ENCODE peak calls at places on chromosome 1, in nine cellular contexts. One of them, this sample, is unnamed.

GRCh38 chr1:36481771-36482723 is 666 bp downstream of the CSF3R start:
- DNase-seq in kidney glomerular epithelial cell: no peak
- DNase-seq in left cardiac atrium: no peak
- DNase-seq in ELF-1: no peak
- DNase-seq in caudate nucleus: no peak
- DNase-seq in Right ventricle myocardium superior: no peak
- DNase-seq in stimulated activated CD8-positive, alpha-beta memory T cell treated with anti-CD3 and anti-CD28 coated beads, Interleukin-7, amount 100 ng/mL, for 1 hour: no peak
- DNase-seq in CD8-positive, alpha-beta T cell: no peak
- DNase-seq in bronchial epithelial cell: no peak
- DNase-seq in this sample: no peak

GRCh38 chr1:198201956-198202784 is 45.4 kb downstream of the NEK7 start:
- DNase-seq in caudate nucleus: no peak
- DNase-seq in CD8-positive, alpha-beta T cell: no peak
- DNase-seq in kidney glomerular epithelial cell: no peak
- DNase-seq in Right ventricle myocardium superior: no peak
- DNase-seq in bronchial epithelial cell: no peak
- DNase-seq in left cardiac atrium: no peak
- DNase-seq in ELF-1: no peak
- DNase-seq in stimulated activated CD8-positive, alpha-beta memory T cell treated with anti-CD3 and anti-CD28 coated beads, Interleukin-7, amount 100 ng/mL, for 1 hour: no peak
- DNase-seq in this sample: no peak

GRCh38 chr1:117859901-117860300 is 69.5 kb downstream of the GDAP2 start:
- DNase-seq in Right ventricle myocardium superior: no peak
- DNase-seq in left cardiac atrium: no peak
- DNase-seq in ELF-1: no peak
- DNase-seq in kidney glomerular epithelial cell: no peak
- DNase-seq in caudate nucleus: no peak
- DNase-seq in stimulated activated CD8-positive, alpha-beta memory T cell treated with anti-CD3 and anti-CD28 coated beads, Interleukin-7, amount 100 ng/mL, for 1 hour: no peak
- DNase-seq in bronchial epithelial cell: no peak
- DNase-seq in CD8-positive, alpha-beta T cell: no peak
- DNase-seq in this sample: no peak

GRCh38 chr1:46204406-46204742 is 1.2 kb downstream of the LURAP1 start:
- DNase-seq in bronchial epithelial cell: no peak
- DNase-seq in CD8-positive, alpha-beta T cell: no peak
- DNase-seq in kidney glomerular epithelial cell: no peak
- DNase-seq in caudate nucleus: peak
- DNase-seq in ELF-1: no peak
- DNase-seq in left cardiac atrium: peak
- DNase-seq in Right ventricle myocardium superior: peak
- DNase-seq in stimulated activated CD8-positive, alpha-beta memory T cell treated with anti-CD3 and anti-CD28 coated beads, Interleukin-7, amount 100 ng/mL, for 1 hour: no peak
- DNase-seq in this sample: no peak

GRCh38 chr1:19210772-19211549 is 895 bp upstream of the UBR4 start:
- DNase-seq in caudate nucleus: no peak
- DNase-seq in CD8-positive, alpha-beta T cell: no peak
- DNase-seq in left cardiac atrium: no peak
- DNase-seq in Right ventricle myocardium superior: no peak
- DNase-seq in kidney glomerular epithelial cell: no peak
- DNase-seq in bronchial epithelial cell: peak
- DNase-seq in stimulated activated CD8-positive, alpha-beta memory T cell treated with anti-CD3 and anti-CD28 coated beads, Interleukin-7, amount 100 ng/mL, for 1 hour: no peak
- DNase-seq in ELF-1: peak
- DNase-seq in this sample: peak

GRCh38 chr1:144551107-144551542 is 41.6 kb upstream of the PPIAL4F start:
- DNase-seq in caudate nucleus: peak
- DNase-seq in CD8-positive, alpha-beta T cell: no peak
- DNase-seq in ELF-1: no peak
- DNase-seq in left cardiac atrium: no peak
- DNase-seq in stimulated activated CD8-positive, alpha-beta memory T cell treated with anti-CD3 and anti-CD28 coated beads, Interleukin-7, amount 100 ng/mL, for 1 hour: no peak
- DNase-seq in bronchial epithelial cell: no peak
- DNase-seq in Right ventricle myocardium superior: no peak
- DNase-seq in kidney glomerular epithelial cell: no peak
- DNase-seq in this sample: no peak

GRCh38 chr1:199691540-199691939 is 336.0 kb upstream of the NR5A2 start:
- DNase-seq in CD8-positive, alpha-beta T cell: no peak
- DNase-seq in Right ventricle myocardium superior: no peak
- DNase-seq in ELF-1: no peak
- DNase-seq in bronchial epithelial cell: peak
- DNase-seq in caudate nucleus: no peak
- DNase-seq in left cardiac atrium: no peak
- DNase-seq in kidney glomerular epithelial cell: peak
- DNase-seq in stimulated activated CD8-positive, alpha-beta memory T cell treated with anti-CD3 and anti-CD28 coated beads, Interleukin-7, amount 100 ng/mL, for 1 hour: no peak
- DNase-seq in this sample: peak

GRCh38 chr1:203797948-203798347 is 2.5 kb downstream of the ZBED6 start:
- DNase-seq in Right ventricle myocardium superior: no peak
- DNase-seq in left cardiac atrium: no peak
- DNase-seq in stimulated activated CD8-positive, alpha-beta memory T cell treated with anti-CD3 and anti-CD28 coated beads, Interleukin-7, amount 100 ng/mL, for 1 hour: no peak
- DNase-seq in kidney glomerular epithelial cell: no peak
- DNase-seq in CD8-positive, alpha-beta T cell: no peak
- DNase-seq in caudate nucleus: no peak
- DNase-seq in ELF-1: no peak
- DNase-seq in bronchial epithelial cell: peak
- DNase-seq in this sample: peak

GRCh38 chr1:11174271-11174942 is 14.7 kb upstream of the ANGPTL7 start:
- DNase-seq in left cardiac atrium: no peak
- DNase-seq in bronchial epithelial cell: no peak
- DNase-seq in CD8-positive, alpha-beta T cell: no peak
- DNase-seq in Right ventricle myocardium superior: no peak
- DNase-seq in ELF-1: no peak
- DNase-seq in caudate nucleus: no peak
- DNase-seq in stimulated activated CD8-positive, alpha-beta memory T cell treated with anti-CD3 and anti-CD28 coated beads, Interleukin-7, amount 100 ng/mL, for 1 hour: no peak
- DNase-seq in kidney glomerular epithelial cell: no peak
- DNase-seq in this sample: no peak

GRCh38 chr1:26234644-26235384 is 814 bp downstream of the CEP85 start:
- DNase-seq in CD8-positive, alpha-beta T cell: peak
- DNase-seq in bronchial epithelial cell: peak
- DNase-seq in caudate nucleus: no peak
- DNase-seq in stimulated activated CD8-positive, alpha-beta memory T cell treated with anti-CD3 and anti-CD28 coated beads, Interleukin-7, amount 100 ng/mL, for 1 hour: no peak
- DNase-seq in Right ventricle myocardium superior: no peak
- DNase-seq in left cardiac atrium: no peak
- DNase-seq in ELF-1: peak
- DNase-seq in kidney glomerular epithelial cell: peak
- DNase-seq in this sample: no peak

GRCh38 chr1:20383631-20384030 is 93.0 kb downstream of the VWA5B1 start:
- DNase-seq in CD8-positive, alpha-beta T cell: no peak
- DNase-seq in stimulated activated CD8-positive, alpha-beta memory T cell treated with anti-CD3 and anti-CD28 coated beads, Interleukin-7, amount 100 ng/mL, for 1 hour: no peak
- DNase-seq in left cardiac atrium: no peak
- DNase-seq in ELF-1: no peak
- DNase-seq in bronchial epithelial cell: no peak
- DNase-seq in Right ventricle myocardium superior: no peak
- DNase-seq in caudate nucleus: no peak
- DNase-seq in kidney glomerular epithelial cell: no peak
- DNase-seq in this sample: no peak

GRCh38 chr1:231691618-231692259 is 65.1 kb downstream of the DISC1 start:
- DNase-seq in kidney glomerular epithelial cell: no peak
- DNase-seq in CD8-positive, alpha-beta T cell: no peak
- DNase-seq in left cardiac atrium: peak
- DNase-seq in Right ventricle myocardium superior: peak
- DNase-seq in bronchial epithelial cell: peak
- DNase-seq in caudate nucleus: peak
- DNase-seq in ELF-1: peak
- DNase-seq in stimulated activated CD8-positive, alpha-beta memory T cell treated with anti-CD3 and anti-CD28 coated beads, Interleukin-7, amount 100 ng/mL, for 1 hour: no peak
- DNase-seq in this sample: no peak

This sample was measured in NCI-H1417.